ENCODE peak calls at places on chromosomes 5 and 9, in nine cellular contexts. L is foreskin fibroblast; M is stomach; X is A549; Q is epithelial cell of esophagus; A is AG10803; U is fibroblast of the aortic adventitia; J is PC-3; C is CD4-positive, alpha-beta memory T cell. P is an unnamed sample.

GRCh38 chr5:80204808-80205614 is 50.8 kb downstream of the SERINC5 start:
- DNase-seq in L (no peak), M (peak; percentile 46), X (no peak), Q (no peak), A (no peak), U (peak; percentile 60), J (no peak), C (no peak), P (no peak)

GRCh38 chr5:41638685-41639084 is 128.3 kb upstream of the PLCXD3 start:
- DNase-seq in L (no peak), M (no peak), X (no peak), Q (no peak), A (no peak), U (no peak), J (peak; percentile 46), C (no peak), P (no peak)

GRCh38 chr5:143244000-143244736 is 159.3 kb downstream of the NR3C1 start:
- DNase-seq in L (peak; percentile 96), M (peak; percentile 32), X (peak; percentile 92), Q (peak; percentile 96), A (peak; percentile 99), U (peak; percentile 98), J (peak; percentile 95), C (no peak), P (peak; percentile 57)

GRCh38 chr9:126829035-126829434 is 24.2 kb downstream of the ZBTB43 start:
- DNase-seq in L (no peak), M (no peak), X (no peak), Q (no peak), A (no peak), U (no peak), J (no peak), C (no peak), P (no peak)

GRCh38 chr5:154478224-154478565 is at the start of gene HAND1:
- DNase-seq in L (no peak), M (peak; percentile 40), X (peak; percentile 61), Q (peak; percentile 49), A (no peak), U (no peak), J (no peak), C (no peak), P (peak; percentile 56)

GRCh38 chr9:92747459-92748232 is 17.0 kb downstream of the BICD2 start:
- DNase-seq in L (no peak), M (no peak), X (no peak), Q (peak; percentile 65), A (no peak), U (no peak), J (peak; percentile 13), C (no peak), P (peak; percentile 40)

GRCh38 chr5:159041754-159042153 is 58.0 kb downstream of the EBF1 start:
- DNase-seq in L (no peak), M (no peak), X (no peak), Q (no peak), A (peak; percentile 78), U (no peak), J (no peak), C (no peak), P (no peak)

GRCh38 chr9:92682269-92682668 is 12.3 kb upstream of the IPPK start:
- DNase-seq in L (no peak), M (no peak), X (no peak), Q (no peak), A (no peak), U (no peak), J (no peak), C (no peak), P (no peak)

GRCh38 chr5:37248387-37248969 is 698 bp downstream of the CPLANE1 start:
- DNase-seq in L (peak; percentile 12), M (no peak), X (peak; percentile 44), Q (peak; percentile 19), A (peak; percentile 15), U (peak; percentile 25), J (no peak), C (no peak), P (no peak)

GRCh38 chr5:161023591-161023990 is 171.6 kb upstream of the ATP10B start:
- DNase-seq in L (no peak), M (no peak), X (no peak), Q (no peak), A (no peak), U (no peak), J (no peak), C (no peak), P (no peak)

GRCh38 chr9:68651280-68651893 is 53.7 kb upstream of the PIP5K1B start:
- DNase-seq in L (no peak), M (no peak), X (no peak), Q (no peak), A (no peak), U (no peak), J (peak; percentile 9), C (no peak), P (no peak)

GRCh38 chr9:114205171-114206015 is 50.1 kb downstream of the COL27A1 start:
- DNase-seq in L (no peak), M (no peak), X (no peak), Q (no peak), A (no peak), U (no peak), J (no peak), C (no peak), P (no peak)

GRCh38 chr5:80761176-80761575 is 106.4 kb upstream of the DHFR start:
- DNase-seq in L (no peak), M (no peak), X (peak; percentile 3), Q (no peak), A (no peak), U (no peak), J (peak; percentile 2), C (no peak), P (no peak)

GRCh38 chr5:44646016-44646415 is 162.7 kb upstream of the MRPS30 start:
- DNase-seq in L (no peak), M (no peak), X (no peak), Q (no peak), A (no peak), U (no peak), J (no peak), C (no peak), P (no peak)

DNA sequence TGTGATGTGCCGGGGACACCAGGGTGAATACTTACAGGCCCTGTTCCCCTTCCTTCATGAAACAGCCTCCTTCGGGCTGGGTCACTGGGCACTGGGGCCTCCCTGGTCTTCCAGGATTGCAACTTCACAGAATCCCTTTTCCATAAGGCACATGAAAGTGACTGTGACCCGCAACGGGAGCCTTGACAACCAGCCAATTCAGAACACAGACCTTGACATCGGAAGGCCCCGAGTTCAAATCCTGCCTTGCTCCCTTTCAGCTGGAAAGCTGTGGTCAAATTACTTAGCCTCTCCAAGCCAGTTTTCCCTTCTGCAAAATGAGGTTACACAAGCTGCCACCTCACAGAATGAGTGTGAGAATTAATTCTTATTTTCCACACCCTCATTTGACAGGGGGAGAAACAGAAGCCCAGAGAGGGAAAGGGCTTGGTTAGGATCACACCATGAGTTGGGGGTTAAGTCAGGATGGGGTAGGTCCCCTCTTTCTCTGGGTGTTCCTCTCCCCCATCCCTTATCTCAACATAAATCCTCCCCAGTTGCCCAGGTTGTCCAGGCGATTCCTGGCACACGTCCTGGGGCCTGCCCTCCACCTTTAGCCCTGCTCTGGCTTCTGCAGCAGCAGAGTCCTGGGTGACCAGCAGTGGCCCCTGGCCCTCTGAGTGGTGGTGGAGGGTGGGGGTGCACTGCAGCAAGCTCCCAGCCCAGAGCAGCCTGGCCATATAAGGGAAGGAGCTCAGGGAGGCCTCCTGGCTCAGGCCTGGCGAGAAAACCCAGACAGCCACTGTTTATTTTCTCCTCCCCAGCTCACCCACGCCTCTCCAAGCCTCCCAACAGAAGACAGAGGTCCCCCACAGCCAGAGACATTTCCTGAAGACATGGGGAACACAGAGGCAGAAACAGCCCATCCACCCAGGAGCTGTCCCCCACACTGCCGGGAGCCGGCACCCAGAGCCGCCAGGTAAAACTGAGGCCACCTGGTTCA is 44.5 kb upstream of the IL17B start:
- DNase-seq in L (no peak), M (no peak), X (no peak), Q (no peak), A (no peak), U (no peak), J (no peak), C (no peak), P (no peak)
- H3K4me3 ChIP-seq in L (no peak overlapping the region), M (no peak overlapping the region), X (no peak overlapping the region), Q (no peak overlapping the region), A (no peak overlapping the region), U (no peak overlapping the region), J (no peak overlapping the region), C (no peak overlapping the region), P (no peak overlapping the region)

GRCh38 chr9:105241356-105242043 is 3.0 kb upstream of the SLC44A1 start:
- DNase-seq in L (no peak), M (no peak), X (no peak), Q (no peak), A (peak; percentile 26), U (no peak), J (no peak), C (no peak), P (no peak)
- H3K4me3 ChIP-seq in L (no peak overlapping the region), M (no peak overlapping the region), X (no peak overlapping the region), Q (no peak overlapping the region), A (no peak overlapping the region), U (no peak overlapping the region), J (no peak overlapping the region), C (no peak overlapping the region), P (no peak overlapping the region)

GRCh38 chr5:1185038-1185651 is 16.2 kb upstream of the SLC6A19 start:
- DNase-seq in L (no peak), M (no peak), X (no peak), Q (no peak), A (no peak), U (no peak), J (no peak), C (no peak), P (no peak)

GRCh38 chr5:1184481-1184880 is 16.9 kb upstream of the SLC6A19 start:
- DNase-seq in L (no peak), M (no peak), X (no peak), Q (no peak), A (no peak), U (no peak), J (no peak), C (no peak), P (no peak)

GRCh38 chr5:1186351-1187233 is 14.8 kb upstream of the SLC6A19 start:
- DNase-seq in L (no peak), M (no peak), X (no peak), Q (no peak), A (no peak), U (no peak), J (no peak), C (no peak), P (peak; percentile 40)

GRCh38 chr5:1187234-1187949 is 14.0 kb upstream of the SLC6A19 start:
- DNase-seq in L (no peak), M (no peak), X (no peak), Q (no peak), A (no peak), U (no peak), J (no peak), C (no peak), P (no peak)

GRCh38 chr5:1185652-1186350 is 15.6 kb upstream of the SLC6A19 start:
- DNase-seq in L (no peak), M (peak; percentile 65), X (no peak), Q (no peak), A (no peak), U (no peak), J (no peak), C (no peak), P (no peak)
- H3K4me3 ChIP-seq in L (no peak overlapping the region), M (no peak overlapping the region), X (no peak overlapping the region), Q (no peak overlapping the region), A (no peak overlapping the region), U (no peak overlapping the region), J (no peak overlapping the region), C (no peak overlapping the region), P (no peak overlapping the region)

DNA sequence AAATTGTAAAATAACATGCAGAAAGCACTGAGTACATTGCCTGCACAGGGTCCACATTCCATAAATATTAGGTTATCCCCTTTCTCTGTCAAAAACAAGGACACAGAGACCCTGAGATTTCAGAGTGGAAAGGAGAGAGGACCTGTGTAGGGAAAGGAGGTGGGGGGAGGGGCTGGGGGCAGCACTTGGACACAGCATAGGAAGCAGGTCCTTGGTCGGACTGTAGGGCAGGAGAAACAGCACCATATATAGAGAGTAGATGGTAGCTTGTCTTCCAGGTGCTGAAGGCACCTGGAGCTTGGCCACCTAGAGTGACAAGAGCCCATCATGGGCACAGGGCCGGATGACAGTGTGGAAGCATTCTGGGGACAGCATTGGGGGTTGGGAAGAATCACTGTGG is 2.4 kb downstream of the TPM2 start:
- DNase-seq in L (no peak), M (no peak), X (no peak), Q (no peak), A (no peak), U (no peak), J (no peak), C (no peak), P (no peak)
- H3K4me3 ChIP-seq in L (peak overlapping the region; percentile 99), M (peak overlapping the region; percentile 72), X (peak overlapping the region; percentile 87), Q (no peak overlapping the region), A (peak overlapping the region; percentile 97), U (peak overlapping the region; percentile 79), J (no peak overlapping the region), C (no peak overlapping the region), P (no peak overlapping the region)

P was measured in Peyer's patch.